ENCODE peak calls at places on chromosomes 5 and 9, in eight cellular contexts. B is fibroblast of pulmonary artery; O is KBM-7; U is T-cell; I is stimulated activated CD4-positive, alpha-beta T cell treated with anti-CD3 and anti-CD28 coated beads, Interleukin-15, amount 100 ng/mL, for 1 hour; M is substantia nigra; C is heart right ventricle; N is AML-193. H is an unnamed sample.

GRCh38 chr5:102794677-102795331 is 39.7 kb downstream of the PAM start:
- DNase-seq in B (no peak), O (no peak), U (no peak), I (no peak), M (no peak), C (no peak), N (no peak), H (no peak)

GRCh38 chr5:150653145-150653761 is 7.8 kb upstream of the MYOZ3 start:
- DNase-seq in B (no peak), O (no peak), U (no peak), I (no peak), M (no peak), C (no peak), N (no peak), H (no peak)

GRCh38 chr5:177491429-177491945 is 5.9 kb downstream of the PDLIM7 start:
- DNase-seq in B (no peak), O (peak; percentile 37), U (no peak), I (no peak), M (no peak), C (no peak), N (no peak), H (no peak)

GRCh38 chr9:97670586-97670985 is 26.6 kb downstream of the XPA start:
- DNase-seq in B (no peak), O (no peak), U (no peak), I (no peak), M (no peak), C (no peak), N (no peak), H (no peak)

GRCh38 chr9:81462759-81463158 is 226.6 kb downstream of the TLE1 start:
- DNase-seq in B (no peak), O (no peak), U (no peak), I (no peak), M (no peak), C (no peak), N (no peak), H (no peak)

GRCh38 chr9:115997923-115998322 is 155.7 kb upstream of the PAPPA start:
- DNase-seq in B (peak; percentile 88), O (no peak), U (no peak), I (no peak), M (no peak), C (no peak), N (no peak), H (peak; percentile 31)

GRCh38 chr5:72477176-72477575 is 30.0 kb downstream of the ZNF366 start:
- DNase-seq in B (no peak), O (no peak), U (no peak), I (no peak), M (no peak), C (no peak), N (no peak), H (no peak)

GRCh38 chr9:84617415-84617814 is 52.1 kb upstream of the NTRK2 start:
- DNase-seq in B (no peak), O (no peak), U (no peak), I (no peak), M (no peak), C (no peak), N (no peak), H (no peak)

GRCh38 chr5:98458726-98459125 is 314.7 kb upstream of the RGMB start:
- DNase-seq in B (no peak), O (no peak), U (no peak), I (no peak), M (no peak), C (no peak), N (no peak), H (no peak)

GRCh38 chr5:66307647-66308257 is 163.7 kb downstream of the SREK1 start:
- DNase-seq in B (peak; percentile 87), O (peak; percentile 76), U (no peak), I (no peak), M (no peak), C (no peak), N (peak; percentile 59), H (no peak)

GRCh38 chr9:36924071-36924470 is 110.0 kb downstream of the PAX5 start:
- DNase-seq in B (peak; percentile 80), O (no peak), U (no peak), I (no peak), M (no peak), C (no peak), N (no peak), H (no peak)

GRCh38 chr9:78356634-78357033 is 59.7 kb downstream of the PSAT1 start:
- DNase-seq in B (no peak), O (no peak), U (no peak), I (no peak), M (no peak), C (no peak), N (no peak), H (no peak)

GRCh38 chr9:99015890-99016289 is 72.2 kb downstream of the COL15A1 start:
- DNase-seq in B (no peak), O (no peak), U (no peak), I (no peak), M (no peak), C (no peak), N (no peak), H (no peak)

GRCh38 chr9:7536310-7536939 is 263.2 kb downstream of the DMAC1 start:
- DNase-seq in B (peak; percentile 73), O (peak; percentile 54), U (peak; percentile 1), I (no peak), M (no peak), C (peak; percentile 16), N (peak; percentile 26), H (peak; percentile 3)

GRCh38 chr9:99092643-99093491 is 12.0 kb upstream of the TGFBR1 start:
- DNase-seq in B (no peak), O (peak; percentile 50), U (no peak), I (peak; percentile 2), M (no peak), C (no peak), N (no peak), H (no peak)

GRCh38 chr5:66701244-66701643 is 105.1 kb downstream of the MAST4 start:
- DNase-seq in B (no peak), O (no peak), U (no peak), I (no peak), M (no peak), C (no peak), N (no peak), H (no peak)

GRCh38 chr5:177565046-177565445 is 10.7 kb upstream of the FAM193B start:
- DNase-seq in B (no peak), O (no peak), U (no peak), I (no peak), M (no peak), C (no peak), N (no peak), H (no peak)

GRCh38 chr9:93262537-93263310 is 78.8 kb downstream of the WNK2 start:
- DNase-seq in B (no peak), O (no peak), U (no peak), I (no peak), M (no peak), C (no peak), N (no peak), H (peak; percentile 69)

GRCh38 chr9:28270156-28270555 is 696.9 kb upstream of the C9orf72 start:
- DNase-seq in B (no peak), O (no peak), U (no peak), I (no peak), M (no peak), C (no peak), N (no peak), H (no peak)

GRCh38 chr9:112174965-112175795 is at the start of gene SUSD1:
- DNase-seq in B (no peak), O (peak; percentile 49), U (peak; percentile 29), I (no peak), M (no peak), C (peak; percentile 62), N (no peak), H (no peak)

GRCh38 chr5:8329773-8330172 is 460.8 kb downstream of the MTRR start:
- DNase-seq in B (no peak), O (no peak), U (no peak), I (no peak), M (no peak), C (no peak), N (no peak), H (no peak)

GRCh38 chr5:154755361-154756202 is at the start of gene LARP1:
- DNase-seq in B (peak; percentile 22), O (no peak), U (no peak), I (no peak), M (no peak), C (peak; percentile 62), N (no peak), H (no peak)

GRCh38 chr5:138737494-138738265 is 15.5 kb upstream of the CTNNA1 start:
- DNase-seq in B (peak; percentile 34), O (no peak), U (no peak), I (no peak), M (no peak), C (no peak), N (no peak), H (no peak)

GRCh38 chr5:106940986-106941385 is 729.8 kb downstream of the EFNA5 start:
- DNase-seq in B (peak; percentile 39), O (no peak), U (no peak), I (no peak), M (no peak), C (no peak), N (no peak), H (no peak)

GRCh38 chr5:164317676-164318075 is 812.3 kb downstream of the MAT2B start:
- DNase-seq in B (no peak), O (no peak), U (no peak), I (no peak), M (no peak), C (no peak), N (no peak), H (no peak)

GRCh38 chr5:116859666-116860320 is 285.2 kb upstream of the SEMA6A start:
- DNase-seq in B (peak; percentile 1), O (no peak), U (no peak), I (no peak), M (no peak), C (no peak), N (no peak), H (no peak)

GRCh38 chr9:19102631-19103345 is at the start of gene HAUS6:
- DNase-seq in B (peak; percentile 98), O (peak; percentile 98), U (peak; percentile 94), I (peak; percentile 84), M (peak; percentile 78), C (peak; percentile 95), N (peak; percentile 98), H (peak; percentile 95)

GRCh38 chr5:68087866-68088265 is 127.7 kb upstream of the PIK3R1 start:
- DNase-seq in B (peak; percentile 30), O (no peak), U (no peak), I (no peak), M (no peak), C (no peak), N (no peak), H (no peak)

GRCh38 chr9:137751616-137752015 is 126.0 kb upstream of the CACNA1B start:
- DNase-seq in B (no peak), O (no peak), U (no peak), I (no peak), M (no peak), C (no peak), N (no peak), H (no peak)

GRCh38 chr5:123156577-123157296 is 67.7 kb downstream of the PRDM6 start:
- DNase-seq in B (peak; percentile 54), O (no peak), U (no peak), I (no peak), M (no peak), C (no peak), N (no peak), H (no peak)

GRCh38 chr5:176817369-176817841 is 7.0 kb downstream of the UNC5A start:
- DNase-seq in B (no peak), O (no peak), U (no peak), I (no peak), M (no peak), C (no peak), N (no peak), H (no peak)

GRCh38 chr5:94992325-94992724 is 292.6 kb downstream of the MCTP1 start:
- DNase-seq in B (no peak), O (no peak), U (no peak), I (no peak), M (no peak), C (no peak), N (no peak), H (no peak)

GRCh38 chr5:82313016-82313415 is 34.9 kb upstream of the RPS23 start:
- DNase-seq in B (peak; percentile 23), O (peak; percentile 51), U (no peak), I (no peak), M (no peak), C (no peak), N (no peak), H (no peak)

GRCh38 chr9:93670208-93671029 is 94.0 kb downstream of the PHF2 start:
- DNase-seq in B (peak; percentile 50), O (peak; percentile 35), U (no peak), I (no peak), M (no peak), C (no peak), N (peak; percentile 9), H (peak; percentile 6)